ENCODE peak calls at places on chromosomes 5 and 9, in six cellular contexts. E is CD4-positive, alpha-beta memory T cell; T is A549; C is H1; V is endodermal cell; H is Peyer's patch. R is an unnamed sample.

GRCh38 chr5:110262754-110263153 is 463.7 kb downstream of the TMEM232 start:
- DNase-seq in T (no peak), C (no peak), E (no peak), H (no peak), V (no peak), R (no peak)

GRCh38 chr5:639584-640213 is 27.6 kb downstream of the CEP72 start:
- DNase-seq in V (no peak), H (no peak), T (no peak), E (no peak), C (no peak), R (no peak)

GRCh38 chr9:110526426-110526825 is 53.1 kb downstream of the SVEP1 start:
- DNase-seq in C (no peak), E (no peak), H (no peak), V (no peak), T (no peak), R (no peak)

GRCh38 chr5:149371296-149371962 is 7.7 kb downstream of the IL17B start:
- DNase-seq in E (peak; percentile 67), V (peak; percentile 92), T (peak; percentile 81), C (no peak), H (peak; percentile 53), R (peak; percentile 78)

GRCh38 chr5:172936441-172936840 is 22.8 kb upstream of the RPL26L1 start:
- DNase-seq in E (no peak), V (no peak), H (no peak), C (no peak), T (no peak), R (no peak)

GRCh38 chr5:192691-192969 is 1.3 kb downstream of the LRRC14B start:
- DNase-seq in C (no peak), E (no peak), V (no peak), H (no peak), T (no peak), R (no peak)

GRCh38 chr5:92704590-92704989 is 876.4 kb downstream of the NR2F1-AS1 start:
- DNase-seq in E (no peak), V (no peak), T (no peak), C (no peak), H (no peak), R (no peak)

GRCh38 chr9:85200726-85201402 is 531.3 kb downstream of the NTRK2 start:
- DNase-seq in E (no peak), H (no peak), V (no peak), C (no peak), T (no peak), R (no peak)

GRCh38 chr9:127968046-127968445 is 12.7 kb downstream of the EEIG1 start:
- DNase-seq in V (no peak), C (no peak), T (peak; percentile 90), E (no peak), H (no peak), R (peak; percentile 14)

GRCh38 chr5:55343609-55344008 is 35.8 kb downstream of the MTREX start:
- DNase-seq in C (no peak), T (no peak), H (no peak), E (no peak), V (no peak), R (no peak)

GRCh38 chr5:130796032-130796431 is 369.0 kb downstream of the HINT1 start:
- DNase-seq in H (no peak), V (no peak), T (no peak), C (no peak), E (no peak), R (no peak)

GRCh38 chr5:95620030-95620869 is at the start of gene GPR150:
- DNase-seq in T (peak; percentile 36), V (peak; percentile 85), C (no peak), E (peak; percentile 63), H (peak; percentile 48), R (peak; percentile 86)

GRCh38 chr5:67577424-67577823 is 380.8 kb upstream of the CD180 start:
- DNase-seq in V (no peak), E (no peak), C (no peak), T (no peak), H (no peak), R (no peak)

GRCh38 chr5:95870105-95870672 is 47.7 kb upstream of the GLRX start:
- DNase-seq in H (no peak), T (no peak), C (no peak), E (no peak), V (no peak), R (no peak)

GRCh38 chr5:51567636-51568035 is 184.4 kb downstream of the ISL1 start:
- DNase-seq in C (no peak), H (no peak), V (no peak), T (no peak), E (no peak), R (no peak)

GRCh38 chr5:142958933-142959682 is 188.9 kb downstream of the ARHGAP26 start:
- DNase-seq in T (no peak), C (no peak), E (no peak), H (no peak), V (no peak), R (peak; percentile 63)
- H3K4me1 ChIP-seq in T (peaks cover 58% of the 10 kb centered on the region), C (no peaks in the 10 kb centered on the region), E (peaks cover 9% of the 10 kb centered on the region), H (no peaks in the 10 kb centered on the region), V (no peaks in the 10 kb centered on the region), R (peaks cover 12% of the 10 kb centered on the region)

DNA sequence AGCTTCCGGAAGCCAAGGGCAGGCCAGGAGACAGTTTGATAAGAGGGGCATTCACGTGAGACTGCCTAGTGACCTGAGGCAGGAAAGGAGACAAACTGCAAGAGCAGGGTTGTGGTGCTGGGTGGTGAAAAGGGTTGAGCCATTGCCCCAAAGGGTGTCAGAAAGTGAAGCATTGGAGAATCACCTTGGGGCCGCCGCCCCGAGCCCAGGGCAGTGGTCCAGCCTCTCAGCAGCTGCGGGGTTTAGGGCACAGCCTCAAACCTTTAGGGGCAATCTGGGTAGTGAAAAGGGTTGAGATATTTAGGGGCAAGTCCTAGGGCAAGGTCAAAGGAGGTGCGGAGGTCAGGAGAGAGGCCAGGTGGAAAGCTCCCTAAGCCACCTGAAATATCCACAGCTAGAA is 10.4 kb upstream of the ANKRD33B start:
- DNase-seq in H (no peak), T (no peak), V (no peak), E (no peak), C (no peak), R (no peak)
- H3K4me1 ChIP-seq in H (no peaks in the 10 kb centered on the region), T (peaks cover 86% of the 10 kb centered on the region), V (peaks cover 6% of the 10 kb centered on the region), E (peaks cover 11% of the 10 kb centered on the region), C (peaks cover 9% of the 10 kb centered on the region), R (no peaks in the 10 kb centered on the region)

GRCh38 chr9:16516887-16517286 is 353.6 kb downstream of the BNC2 start:
- DNase-seq in T (no peak), C (no peak), H (no peak), E (no peak), V (no peak), R (no peak)
- H3K4me1 ChIP-seq in T (peaks cover 31% of the 10 kb centered on the region), C (peaks cover 19% of the 10 kb centered on the region), H (no peaks in the 10 kb centered on the region), E (no peaks in the 10 kb centered on the region), V (peaks cover 12% of the 10 kb centered on the region), R (peaks cover 4% of the 10 kb centered on the region)

DNA sequence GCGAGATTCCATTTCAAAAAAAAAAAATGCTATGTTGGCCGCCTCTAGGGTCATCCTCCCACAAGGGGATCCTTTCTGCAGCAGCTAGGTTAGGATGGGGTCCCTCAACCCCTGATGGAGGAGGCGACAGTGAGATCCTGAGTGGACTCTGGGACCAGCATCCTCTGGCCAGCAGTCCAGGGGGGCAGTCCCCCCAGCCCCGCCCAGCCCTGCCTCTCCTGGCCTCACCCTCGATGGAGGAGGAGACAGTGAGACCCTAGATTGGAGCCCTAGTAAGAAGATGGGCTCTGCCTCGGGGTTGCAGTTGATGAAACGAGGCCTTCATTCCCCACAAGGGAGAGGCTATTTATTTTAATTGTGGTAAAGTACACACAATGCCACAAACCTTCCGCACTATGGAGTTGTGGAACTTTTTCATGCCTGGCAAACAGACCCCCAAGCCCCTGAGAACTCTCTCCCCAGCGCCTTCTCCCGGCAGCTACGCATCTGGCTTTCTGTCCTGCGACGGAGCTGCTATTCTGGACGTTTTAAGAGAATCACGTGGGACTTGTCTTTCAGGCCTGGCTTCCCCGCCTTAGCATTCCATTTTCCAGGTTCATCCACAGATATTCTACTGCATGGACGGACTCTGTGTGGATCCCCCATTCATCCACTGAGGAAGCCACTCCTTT is 15.8 kb downstream of the VAV2 start:
- DNase-seq in C (no peak), E (no peak), H (no peak), T (no peak), V (no peak), R (no peak)
- H3K4me1 ChIP-seq in C (peaks cover 3% of the 10 kb centered on the region), E (no peaks in the 10 kb centered on the region), H (peaks cover 28% of the 10 kb centered on the region), T (peaks cover 12% of the 10 kb centered on the region), V (no peaks in the 10 kb centered on the region), R (peaks cover 45% of the 10 kb centered on the region)

GRCh38 chr5:157819502-157820125 is 39.3 kb downstream of the CLINT1 start:
- DNase-seq in V (no peak), C (no peak), H (no peak), T (no peak), E (no peak), R (no peak)
- H3K4me1 ChIP-seq in V (peaks cover 3% of the 10 kb centered on the region), C (no peaks in the 10 kb centered on the region), H (no peaks in the 10 kb centered on the region), T (peaks cover 33% of the 10 kb centered on the region), E (peaks cover 8% of the 10 kb centered on the region), R (no peaks in the 10 kb centered on the region)

R was measured in BE2C.